ENCODE peak calls at places on chromosomes 6 and 20, in eight cellular contexts. Y is sigmoid colon, F is uterus, N is transverse colon, V is prostate gland, H is tibial nerve, E is A549, R is IMR-90. G is an unnamed sample.

GRCh38 chr20:64108731-64109389 is 1.5 kb upstream of the NPBWR2 start:
- DNase-seq in V (no peak), F (peak; percentile 5), Y (peak; percentile 46), H (no peak), E (no peak), N (peak; percentile 4), R (no peak), G (no peak)

GRCh38 chr20:31705191-31705590 is 17.5 kb downstream of the BCL2L1 start:
- DNase-seq in Y (no peak), R (no peak), N (no peak), E (no peak), F (no peak), V (no peak), H (no peak), G (no peak)

GRCh38 chr6:128899651-128900050 is 16.7 kb downstream of the LAMA2 start:
- DNase-seq in E (no peak), Y (no peak), H (no peak), N (no peak), V (no peak), F (no peak), R (peak; percentile 60), G (no peak)

GRCh38 chr6:16665992-16666391 is 95.3 kb downstream of the ATXN1 start:
- DNase-seq in V (no peak), Y (no peak), E (no peak), H (no peak), F (no peak), N (no peak), R (no peak), G (no peak)

GRCh38 chr6:79810153-79810806 is 137.1 kb downstream of the ELOVL4 start:
- DNase-seq in E (no peak), H (no peak), F (no peak), R (no peak), Y (no peak), V (no peak), N (no peak), G (no peak)

GRCh38 chr6:87407531-87407895 is 259 bp upstream of the CFAP206 start:
- DNase-seq in N (no peak), E (no peak), V (peak; percentile 39), Y (peak; percentile 67), H (no peak), R (peak; percentile 41), F (no peak), G (no peak)

GRCh38 chr6:16441262-16441661 is 202.9 kb downstream of the GMPR start:
- DNase-seq in R (no peak), H (no peak), E (no peak), V (no peak), F (no peak), Y (no peak), N (no peak), G (no peak)

GRCh38 chr6:7267071-7267470 is 45.9 kb downstream of the SSR1 start:
- DNase-seq in Y (peak; percentile 55), R (no peak), N (no peak), H (no peak), F (no peak), V (no peak), E (no peak), G (no peak)

GRCh38 chr6:3946779-3947178 is 97.6 kb downstream of the FAM50B start:
- DNase-seq in R (no peak), Y (no peak), V (no peak), N (no peak), F (no peak), E (no peak), H (no peak), G (no peak)

GRCh38 chr6:134198093-134198492 is 119.8 kb downstream of the SGK1 start:
- DNase-seq in E (peak; percentile 88), R (no peak), V (no peak), N (no peak), H (no peak), Y (no peak), F (no peak), G (no peak)

GRCh38 chr6:162602759-162603158 is 124.8 kb downstream of the PRKN start:
- DNase-seq in H (no peak), R (no peak), V (no peak), E (no peak), F (no peak), N (no peak), Y (no peak), G (no peak)

GRCh38 chr20:38748863-38749153 is 548 bp downstream of the ACTR5 start:
- DNase-seq in E (peak; percentile 15), V (peak; percentile 41), Y (no peak), N (peak; percentile 79), R (no peak), H (no peak), F (peak; percentile 23), G (no peak)

GRCh38 chr6:150881911-150882481 is 16.5 kb downstream of the MTHFD1L start:
- DNase-seq in F (peak; percentile 41), N (no peak), E (peak; percentile 84), H (no peak), Y (peak; percentile 69), V (peak; percentile 16), R (peak; percentile 100), G (no peak)

GRCh38 chr20:49479785-49480184 is 2.7 kb downstream of the KCNB1 start:
- DNase-seq in Y (no peak), V (no peak), N (no peak), R (no peak), F (no peak), H (no peak), E (no peak), G (no peak)

DNA sequence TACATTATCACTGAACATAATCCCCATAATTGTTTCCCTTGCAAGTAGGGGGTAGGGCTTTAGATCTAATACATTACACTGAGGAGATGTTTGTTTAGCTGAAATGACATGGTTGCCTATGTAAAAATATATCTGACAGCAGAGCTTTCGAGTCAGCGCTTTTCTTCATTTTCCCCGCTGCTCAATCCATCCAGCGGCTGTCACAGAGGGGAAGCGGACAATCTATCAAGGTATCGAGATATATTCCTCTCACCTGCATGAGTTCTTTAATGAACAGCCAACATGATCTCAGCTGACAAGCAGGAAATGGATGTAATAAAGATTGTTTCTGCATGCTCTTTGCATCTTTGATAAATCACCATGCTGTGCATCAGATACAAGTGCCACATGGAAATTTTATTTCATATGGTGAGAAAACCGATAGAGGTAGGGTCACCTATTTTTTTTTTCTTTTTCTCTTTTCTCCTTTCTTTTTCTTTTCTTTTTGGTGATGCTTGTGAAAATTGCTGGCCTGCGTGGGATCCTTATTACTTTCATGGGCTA is 602.3 kb upstream of the MMS22L start:
- DNase-seq in H (no peak), E (no peak), V (no peak), N (no peak), Y (no peak), R (no peak), F (no peak), G (no peak)
- H3K4me1 ChIP-seq in H (no peaks in the 10 kb centered on the region), E (no peaks in the 10 kb centered on the region), V (no peaks in the 10 kb centered on the region), N (no peaks in the 10 kb centered on the region), Y (no peaks in the 10 kb centered on the region), R (no peaks in the 10 kb centered on the region), F (no peaks in the 10 kb centered on the region), G (no peaks in the 10 kb centered on the region)

GRCh38 chr6:53974941-53975340 is 136.3 kb upstream of the MLIP start:
- DNase-seq in R (no peak), V (no peak), H (no peak), N (no peak), Y (no peak), F (no peak), E (no peak), G (no peak)
- TF ChIP-seq POLR2A in R (no peak), V (no peak), H (no peak), N (no peak), Y (no peak), F (no peak), E (no peak), G (no peak)

GRCh38 chr6:17964633-17965032 is 22.8 kb downstream of the KIF13A start:
- DNase-seq in F (no peak), Y (no peak), E (no peak), R (no peak), H (no peak), N (no peak), V (no peak), G (no peak)

GRCh38 chr6:17968081-17968518 is 19.3 kb downstream of the KIF13A start:
- DNase-seq in E (no peak), V (no peak), R (peak; percentile 45), Y (no peak), F (no peak), N (no peak), H (no peak), G (no peak)

GRCh38 chr6:17965397-17965796 is 22.0 kb downstream of the KIF13A start:
- DNase-seq in R (peak; percentile 65), V (no peak), F (no peak), N (no peak), Y (no peak), E (no peak), H (no peak), G (no peak)

GRCh38 chr6:17967668-17968067 is 19.8 kb downstream of the KIF13A start:
- DNase-seq in H (no peak), R (no peak), N (no peak), Y (no peak), F (no peak), E (no peak), V (no peak), G (no peak)

GRCh38 chr6:17966451-17966850 is 21.0 kb downstream of the KIF13A start:
- DNase-seq in N (no peak), R (no peak), V (no peak), F (no peak), H (no peak), E (no peak), Y (no peak), G (no peak)
- H3K4me1 ChIP-seq in N (peaks cover 7% of the 10 kb centered on the region), R (peaks cover 20% of the 10 kb centered on the region), V (peaks cover 2% of the 10 kb centered on the region), F (peaks cover 15% of the 10 kb centered on the region), H (peaks cover 12% of the 10 kb centered on the region), E (peaks cover 40% of the 10 kb centered on the region), Y (peaks cover 82% of the 10 kb centered on the region), G (peaks cover 63% of the 10 kb centered on the region)

DNA sequence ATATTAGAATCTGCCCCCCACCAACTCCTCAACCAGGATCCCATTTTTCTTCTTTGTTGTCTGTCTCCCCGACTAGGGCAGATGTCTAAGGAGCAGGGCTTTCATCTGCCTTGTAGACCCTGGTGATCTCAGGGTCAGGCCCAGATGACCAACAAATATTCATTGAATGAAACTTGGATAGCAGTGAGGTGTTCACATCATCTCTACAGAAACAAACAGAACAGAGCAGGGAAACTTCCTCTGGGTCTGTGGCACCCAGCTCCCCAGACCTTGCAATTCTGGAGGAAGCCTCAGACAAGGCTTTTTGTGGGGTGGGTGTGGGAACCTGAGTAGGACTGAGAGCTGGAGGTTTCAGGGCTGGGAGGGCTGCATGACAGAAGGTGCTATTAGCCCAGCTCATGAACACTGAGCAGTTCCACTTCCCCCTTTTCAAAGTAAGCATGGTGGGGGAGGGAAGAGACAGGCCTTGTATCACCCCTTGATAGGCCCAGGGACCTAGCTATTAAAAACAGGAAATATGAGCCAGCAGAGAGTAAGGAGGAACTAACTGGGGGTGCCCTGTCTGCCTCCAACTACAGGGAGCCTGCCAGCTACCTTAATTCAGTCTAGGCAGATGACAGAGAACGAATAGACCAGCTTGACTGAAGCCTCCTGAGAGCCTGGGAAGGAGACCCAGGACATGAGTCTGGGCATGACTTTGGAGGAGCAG is 37.3 kb upstream of the TOP1 start:
- DNase-seq in F (no peak), H (no peak), R (no peak), V (no peak), Y (peak; percentile 61), N (peak; percentile 62), E (no peak), G (no peak)
- TF ChIP-seq POLR2A in F (no peak), H (no peak), R (no peak), V (no peak), Y (no peak), N (peak; percentile 20), E (no peak), G (no peak)